ENCODE peak calls at places on chromosomes 6 and 20, in nine cellular contexts. D is neuronal stem cell, I is sigmoid colon, Q is ovary, O is astrocyte, U is mammary epithelial cell, N is fibroblast of lung, H is H9, Y is adrenal gland. P is an unnamed sample.

GRCh38 chr6:35327349-35328027 is 14.9 kb upstream of the PPARD start:
- DNase-seq in D (no peak), I (no peak), Q (no peak), O (no peak), U (peak), N (peak), H (peak), Y (peak), P (no peak)

GRCh38 chr20:38692436-38693411 is 31.6 kb upstream of the SLC32A1 start:
- DNase-seq in D (peak), I (no peak), Q (peak), O (peak), U (peak), N (peak), H (peak), Y (peak), P (no peak)

GRCh38 chr20:3282271-3283221 is 43.6 kb upstream of the SLC4A11 start:
- DNase-seq in D (no peak), I (no peak), Q (no peak), O (no peak), U (no peak), N (no peak), H (peak), Y (no peak), P (no peak)

GRCh38 chr6:46799657-46800056 is 6.5 kb downstream of the MEP1A start:
- DNase-seq in D (no peak), I (no peak), Q (no peak), O (no peak), U (peak), N (no peak), H (no peak), Y (no peak), P (no peak)

GRCh38 chr20:55893031-55893430 is 112.3 kb downstream of the CBLN4 start:
- DNase-seq in D (no peak), I (no peak), Q (no peak), O (no peak), U (peak), N (no peak), H (no peak), Y (no peak), P (peak)

GRCh38 chr20:39706089-39706721 is 744.1 kb downstream of the DHX35 start:
- DNase-seq in D (no peak), I (peak), Q (peak), O (peak), U (no peak), N (peak), H (no peak), Y (no peak), P (no peak)

GRCh38 chr20:45311589-45312211 is 3.6 kb upstream of the MATN4 start:
- DNase-seq in D (no peak), I (no peak), Q (peak), O (peak), U (no peak), N (peak), H (peak), Y (peak), P (no peak)

GRCh38 chr6:68226460-68226859 is 408.6 kb upstream of the ADGRB3 start:
- DNase-seq in D (peak), I (no peak), Q (no peak), O (no peak), U (no peak), N (no peak), H (no peak), Y (no peak), P (no peak)

GRCh38 chr20:4672948-4673347 is 48.8 kb upstream of the PRND start:
- DNase-seq in D (no peak), I (no peak), Q (no peak), O (no peak), U (no peak), N (no peak), H (no peak), Y (no peak), P (no peak)

GRCh38 chr20:15654208-15654649 is 919.0 kb downstream of the KIF16B start:
- DNase-seq in D (peak), I (no peak), Q (no peak), O (no peak), U (peak), N (peak), H (peak), Y (peak), P (no peak)

GRCh38 chr6:67141012-67141411 is 1434.0 kb upstream of the EYS start:
- DNase-seq in D (no peak), I (no peak), Q (no peak), O (no peak), U (no peak), N (no peak), H (no peak), Y (no peak), P (no peak)

GRCh38 chr6:20808984-20809383 is 274.7 kb downstream of the CDKAL1 start:
- DNase-seq in D (no peak), I (no peak), Q (no peak), O (no peak), U (no peak), N (no peak), H (no peak), Y (no peak), P (no peak)

GRCh38 chr20:20083796-20084195 is 31.5 kb downstream of the CFAP61 start:
- DNase-seq in D (peak), I (no peak), Q (no peak), O (peak), U (peak), N (peak), H (no peak), Y (no peak), P (no peak)

GRCh38 chr6:31559958-31560696 is 12.0 kb upstream of the LTA start:
- DNase-seq in D (no peak), I (peak), Q (no peak), O (peak), U (peak), N (peak), H (no peak), Y (peak), P (no peak)

GRCh38 chr20:34220581-34220980 is 20.6 kb upstream of the ASIP start:
- DNase-seq in D (no peak), I (no peak), Q (no peak), O (peak), U (peak), N (peak), H (no peak), Y (no peak), P (peak)

GRCh38 chr20:51562334-51563140 is 20.0 kb upstream of the NFATC2 start:
- DNase-seq in D (peak), I (peak), Q (peak), O (peak), U (peak), N (peak), H (peak), Y (peak), P (no peak)

GRCh38 chr6:14984454-14984853 is 261.4 kb upstream of the JARID2 start:
- DNase-seq in D (no peak), I (no peak), Q (no peak), O (no peak), U (no peak), N (peak), H (no peak), Y (peak), P (no peak)

GRCh38 chr6:164108869-164109769 is 694.6 kb downstream of the QKI start:
- DNase-seq in D (no peak), I (peak), Q (no peak), O (peak), U (no peak), N (peak), H (no peak), Y (peak), P (no peak)

GRCh38 chr6:11143394-11144371 is 32.2 kb upstream of the ERVFRD-1 start:
- DNase-seq in D (no peak), I (peak), Q (no peak), O (peak), U (peak), N (peak), H (no peak), Y (peak), P (peak)

GRCh38 chr6:41182069-41183034 is 18.6 kb downstream of the TREML2 start:
- DNase-seq in D (peak), I (no peak), Q (no peak), O (peak), U (peak), N (peak), H (peak), Y (peak), P (peak)

GRCh38 chr6:165439928-165440554 is 130.6 kb upstream of the C6orf118 start:
- DNase-seq in D (peak), I (no peak), Q (no peak), O (peak), U (peak), N (peak), H (no peak), Y (no peak), P (peak)

GRCh38 chr6:39791850-39792500 is at the start of gene DAAM2:
- DNase-seq in D (peak), I (peak), Q (peak), O (peak), U (no peak), N (peak), H (peak), Y (peak), P (no peak)

GRCh38 chr20:60104980-60105379 is 146.8 kb downstream of the CDH26 start:
- DNase-seq in D (no peak), I (no peak), Q (no peak), O (no peak), U (no peak), N (no peak), H (peak), Y (no peak), P (no peak)

GRCh38 chr6:161406633-161407032 is 132.8 kb upstream of the AGPAT4 start:
- DNase-seq in D (no peak), I (no peak), Q (no peak), O (peak), U (peak), N (peak), H (no peak), Y (no peak), P (peak)

GRCh38 chr20:63978319-63979220 is 872 bp downstream of the SAMD10 start:
- DNase-seq in D (no peak), I (peak), Q (peak), O (no peak), U (peak), N (peak), H (peak), Y (peak), P (no peak)

GRCh38 chr6:85115876-85116275 is 334.0 kb upstream of the NT5E start:
- DNase-seq in D (no peak), I (no peak), Q (no peak), O (no peak), U (no peak), N (no peak), H (no peak), Y (no peak), P (no peak)

GRCh38 chr6:22877946-22878705 is 308.8 kb downstream of the HDGFL1 start:
- DNase-seq in D (no peak), I (no peak), Q (no peak), O (peak), U (no peak), N (peak), H (peak), Y (no peak), P (no peak)

GRCh38 chr6:165875946-165876345 is 212.9 kb upstream of the PDE10A start:
- DNase-seq in D (no peak), I (no peak), Q (no peak), O (no peak), U (no peak), N (no peak), H (no peak), Y (no peak), P (no peak)

GRCh38 chr6:168865-169455 is 123.3 kb upstream of the DUSP22 start:
- DNase-seq in D (peak), I (no peak), Q (no peak), O (peak), U (peak), N (peak), H (no peak), Y (no peak), P (no peak)

GRCh38 chr6:51025082-51025777 is 206.6 kb downstream of the TFAP2B start:
- DNase-seq in D (no peak), I (no peak), Q (no peak), O (peak), U (peak), N (peak), H (no peak), Y (no peak), P (peak)

GRCh38 chr6:141848029-141848890 is 284.5 kb upstream of the GJE1 start:
- DNase-seq in D (no peak), I (no peak), Q (no peak), O (peak), U (peak), N (peak), H (no peak), Y (no peak), P (no peak)

GRCh38 chr6:146990284-146990683 is 213.9 kb upstream of the STXBP5 start:
- DNase-seq in D (no peak), I (no peak), Q (no peak), O (peak), U (no peak), N (peak), H (no peak), Y (peak), P (no peak)

GRCh38 chr20:43766395-43766794 is 39.6 kb upstream of the GTSF1L start:
- DNase-seq in D (no peak), I (peak), Q (no peak), O (no peak), U (no peak), N (no peak), H (no peak), Y (peak), P (no peak)

GRCh38 chr6:74749211-74750142 is 456.4 kb downstream of the COL12A1 start:
- DNase-seq in D (peak), I (no peak), Q (no peak), O (peak), U (peak), N (peak), H (no peak), Y (no peak), P (peak)

GRCh38 chr6:37077459-37078296 is 72.2 kb downstream of the FGD2 start:
- DNase-seq in D (no peak), I (peak), Q (peak), O (peak), U (peak), N (peak), H (peak), Y (no peak), P (no peak)

GRCh38 chr6:160202411-160202810 is 56.2 kb downstream of the SLC22A2 start:
- DNase-seq in D (no peak), I (no peak), Q (no peak), O (peak), U (no peak), N (peak), H (no peak), Y (no peak), P (no peak)

GRCh38 chr6:2915150-2915549 is 12.0 kb upstream of the SERPINB9 start:
- DNase-seq in D (no peak), I (no peak), Q (no peak), O (no peak), U (no peak), N (no peak), H (peak), Y (no peak), P (no peak)

GRCh38 chr6:2914318-2914660 is 11.2 kb upstream of the SERPINB9 start:
- DNase-seq in D (no peak), I (no peak), Q (no peak), O (no peak), U (no peak), N (no peak), H (peak), Y (no peak), P (no peak)

GRCh38 chr6:2917065-2917464 is 14.0 kb upstream of the SERPINB9 start:
- DNase-seq in D (no peak), I (no peak), Q (no peak), O (no peak), U (no peak), N (no peak), H (no peak), Y (no peak), P (no peak)

GRCh38 chr6:2917801-2918495 is 14.8 kb upstream of the SERPINB9 start:
- DNase-seq in D (no peak), I (no peak), Q (no peak), O (no peak), U (no peak), N (no peak), H (no peak), Y (no peak), P (no peak)

DNA sequence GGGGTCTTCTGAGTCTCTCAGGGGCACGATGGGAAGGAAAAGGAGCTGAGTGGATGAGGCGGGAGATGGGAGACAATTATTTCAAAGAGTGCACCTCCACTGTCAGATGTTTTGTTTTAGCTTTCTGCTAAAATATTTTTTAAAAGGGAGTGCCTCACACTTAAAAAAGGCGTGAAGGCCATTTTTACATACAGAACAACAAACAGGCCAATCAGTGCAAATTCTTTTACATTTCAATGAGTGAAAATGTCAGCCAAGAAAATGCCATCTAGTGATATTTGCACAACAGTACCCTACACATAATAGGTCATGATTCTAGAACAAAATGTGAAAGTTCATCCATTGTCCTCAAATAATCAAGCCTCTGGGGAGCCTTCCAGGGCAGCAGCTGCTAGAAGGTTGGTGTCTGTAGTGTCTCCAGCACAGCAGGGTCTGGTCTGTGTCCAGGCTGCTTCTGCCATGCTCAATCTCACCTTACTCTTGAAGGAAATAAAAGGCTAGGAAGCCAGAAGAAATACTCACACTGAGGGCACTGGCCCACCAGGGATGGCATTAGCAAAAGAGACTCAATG is 13.3 kb upstream of the SERPINB9 start:
- DNase-seq in D (no peak), I (no peak), Q (no peak), O (no peak), U (no peak), N (no peak), H (no peak), Y (no peak), P (no peak)
- H3K27ac ChIP-seq in D (no peak), I (no peak), Q (no peak), O (no peak), U (no peak), N (no peak), H (peak), Y (no peak), P (no peak)

DNA sequence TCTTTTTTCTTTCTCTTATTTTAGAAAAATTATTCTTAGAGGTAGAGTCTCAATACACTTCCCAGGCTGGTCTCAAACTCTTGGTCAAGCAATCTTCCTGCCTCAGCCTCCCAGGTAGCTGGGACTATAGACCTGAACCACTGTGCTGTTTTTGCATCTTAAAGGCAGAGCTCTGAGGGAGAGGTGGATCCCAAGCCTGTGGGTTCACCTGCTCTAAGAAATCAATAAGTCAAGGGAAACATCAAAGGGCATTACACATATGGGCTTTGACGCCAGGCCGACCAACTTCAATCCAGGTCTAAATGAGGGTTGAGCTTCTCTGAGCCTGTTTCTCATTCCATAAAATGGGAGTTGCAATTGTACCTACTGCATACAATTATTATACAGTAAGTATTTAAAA is 223.9 kb downstream of the LY86 start:
- DNase-seq in D (no peak), I (no peak), Q (no peak), O (no peak), U (no peak), N (no peak), H (no peak), Y (no peak), P (no peak)
- H3K27ac ChIP-seq in D (no peak), I (no peak), Q (no peak), O (no peak), U (peak), N (no peak), H (no peak), Y (no peak), P (peak)

DNA sequence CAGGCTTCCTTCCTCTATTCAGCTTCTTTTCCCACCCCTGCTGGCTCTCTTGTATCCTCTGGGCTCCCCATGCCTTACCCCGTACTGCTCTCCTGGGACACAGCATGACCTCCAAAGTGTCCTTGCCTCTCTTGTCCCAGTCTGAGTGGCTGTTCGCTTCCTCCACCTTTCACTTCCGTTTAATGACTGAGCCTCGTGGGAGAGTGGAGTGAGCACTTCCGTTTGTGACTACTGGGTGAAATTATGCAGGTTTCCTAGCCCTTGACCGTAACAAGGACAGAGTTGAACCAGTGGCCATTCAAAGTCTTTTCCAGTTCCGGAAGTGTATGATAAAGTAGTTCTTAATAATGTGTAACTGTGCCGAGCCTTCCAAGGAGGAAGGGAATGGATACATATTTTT is 109.2 kb downstream of the ARID1B start:
- DNase-seq in D (no peak), I (no peak), Q (no peak), O (no peak), U (no peak), N (peak), H (no peak), Y (peak), P (no peak)
- H3K27ac ChIP-seq in D (no peak), I (no peak), Q (no peak), O (no peak), U (no peak), N (no peak), H (no peak), Y (peak), P (no peak)

GRCh38 chr20:23119456-23120216 is 33.5 kb upstream of the CD93 start:
- DNase-seq in D (no peak), I (peak), Q (no peak), O (no peak), U (no peak), N (no peak), H (no peak), Y (no peak), P (no peak)
- H3K27ac ChIP-seq in D (no peak), I (peak), Q (no peak), O (no peak), U (no peak), N (no peak), H (no peak), Y (no peak), P (no peak)

GRCh38 chr20:53941680-53942079 is 128.7 kb downstream of the BCAS1 start:
- DNase-seq in D (no peak), I (no peak), Q (no peak), O (no peak), U (no peak), N (no peak), H (no peak), Y (no peak), P (no peak)
- H3K27ac ChIP-seq in D (peak), I (no peak), Q (peak), O (peak), U (no peak), N (peak), H (peak), Y (no peak), P (peak)

GRCh38 chr20:47855799-47856198 is 70.5 kb upstream of the SULF2 start:
- DNase-seq in D (no peak), I (no peak), Q (no peak), O (no peak), U (no peak), N (no peak), H (no peak), Y (no peak), P (no peak)

GRCh38 chr20:47857142-47857993 is 72.1 kb upstream of the SULF2 start:
- DNase-seq in D (no peak), I (peak), Q (no peak), O (peak), U (peak), N (peak), H (no peak), Y (no peak), P (peak)

GRCh38 chr20:47859255-47859654 is 74.0 kb upstream of the SULF2 start:
- DNase-seq in D (no peak), I (no peak), Q (no peak), O (no peak), U (peak), N (no peak), H (no peak), Y (no peak), P (no peak)

GRCh38 chr20:47860049-47860830 is 75.0 kb upstream of the SULF2 start:
- DNase-seq in D (no peak), I (no peak), Q (no peak), O (no peak), U (no peak), N (no peak), H (no peak), Y (no peak), P (no peak)

GRCh38 chr20:47857994-47858557 is 72.8 kb upstream of the SULF2 start:
- DNase-seq in D (no peak), I (peak), Q (no peak), O (peak), U (peak), N (peak), H (no peak), Y (no peak), P (no peak)
- H3K27ac ChIP-seq in D (no peak), I (peak), Q (peak), O (peak), U (no peak), N (no peak), H (no peak), Y (no peak), P (peak)

DNA sequence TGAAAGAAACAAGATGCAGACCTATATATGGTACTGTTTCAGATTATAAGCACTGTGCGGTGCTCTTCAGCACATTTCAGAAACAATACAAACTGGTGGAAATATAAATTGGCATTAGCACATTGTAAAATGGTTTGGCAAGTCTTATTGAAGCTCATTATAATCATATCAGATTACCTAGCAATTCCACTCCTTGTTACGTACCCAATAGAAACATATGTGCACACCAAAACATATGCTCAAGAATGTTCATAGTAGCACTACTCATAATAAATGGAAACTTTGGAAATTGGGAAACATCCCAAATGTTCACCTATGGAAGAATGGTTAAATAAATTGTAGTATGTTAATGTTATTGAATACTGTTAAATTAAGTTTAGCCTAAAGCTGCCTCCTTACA is 54.9 kb upstream of the PLEKHG1 start:
- DNase-seq in D (no peak), I (no peak), Q (no peak), O (no peak), U (no peak), N (no peak), H (no peak), Y (no peak), P (no peak)
- H3K27ac ChIP-seq in D (no peak), I (no peak), Q (no peak), O (no peak), U (no peak), N (no peak), H (no peak), Y (no peak), P (no peak)

P was measured in epithelial cell of prostate.